ENCODE peak calls at places on chromosomes 16 and 17, in eight cellular contexts. I is CD8-positive, alpha-beta T cell; H is ascending aorta; T is left ventricle myocardium inferior; X is cardiac muscle cell; K is colonic mucosa; G is suprapubic skin; Y is thoracic aorta. V is an unnamed sample. For H3K27me3, the result is how much of the 10 kb centered on the place peaks cover.

GRCh38 chr17:30173649-30174048 is 57.0 kb downstream of the NSRP1 start:
- DNase-seq in Y (no peak), G (no peak), H (no peak), X (no peak), I (no peak), K (no peak), T (no peak), V (no peak)

GRCh38 chr16:70163596-70163995 is 10.0 kb upstream of the CLEC18C start:
- DNase-seq in G (peak), T (no peak), X (no peak), K (no peak), H (no peak), Y (no peak), I (no peak), V (no peak)

GRCh38 chr17:55635253-55635766 is 87.4 kb downstream of the TMEM100 start:
- DNase-seq in G (no peak), X (no peak), H (no peak), I (no peak), T (no peak), Y (no peak), K (no peak), V (no peak)

GRCh38 chr17:63918305-63918704 is 334 bp downstream of the GH1 start:
- DNase-seq in G (no peak), K (no peak), I (no peak), T (no peak), H (no peak), Y (no peak), X (no peak), V (no peak)

GRCh38 chr16:56246051-56246817 is 54.9 kb downstream of the GNAO1 start:
- DNase-seq in X (peak), H (no peak), G (no peak), I (no peak), K (no peak), T (no peak), Y (no peak), V (peak)

GRCh38 chr17:2054740-2055493 is at the start of gene HIC1:
- DNase-seq in G (peak), I (peak), Y (no peak), T (peak), K (peak), H (peak), X (peak), V (no peak)

GRCh38 chr16:58756650-58757332 is 22.7 kb upstream of the GOT2 start:
- DNase-seq in I (no peak), Y (no peak), G (no peak), K (no peak), H (no peak), X (no peak), T (no peak), V (no peak)

GRCh38 chr17:81483085-81483861 is 29.3 kb downstream of the ACTG1 start:
- DNase-seq in H (no peak), T (peak), G (no peak), K (peak), I (peak), Y (no peak), X (no peak), V (peak)

GRCh38 chr17:81328489-81328888 is 33.4 kb upstream of the SLC38A10 start:
- DNase-seq in G (no peak), K (no peak), I (no peak), Y (no peak), T (no peak), X (no peak), H (no peak), V (no peak)

GRCh38 chr17:42937712-42938596 is 26.3 kb downstream of the AARSD1 start:
- DNase-seq in H (no peak), X (peak), T (no peak), Y (no peak), K (peak), G (no peak), I (peak), V (no peak)

GRCh38 chr17:73192219-73192893 is 499 bp upstream of the COG1 start:
- DNase-seq in T (peak), K (peak), I (peak), Y (no peak), X (peak), H (peak), G (peak), V (peak)

GRCh38 chr17:73188011-73188410 is 4.8 kb upstream of the COG1 start:
- DNase-seq in I (no peak), K (no peak), Y (no peak), X (no peak), G (no peak), T (no peak), H (no peak), V (no peak)

GRCh38 chr17:73191443-73192218 is 1.2 kb upstream of the COG1 start:
- DNase-seq in I (peak), X (peak), G (no peak), H (peak), T (peak), Y (no peak), K (peak), V (no peak)

GRCh38 chr17:73187203-73187769 is 5.6 kb upstream of the COG1 start:
- DNase-seq in I (no peak), K (peak), T (no peak), H (no peak), Y (no peak), G (no peak), X (no peak), V (no peak)

GRCh38 chr17:73189417-73190099 is 3.3 kb upstream of the COG1 start:
- DNase-seq in I (no peak), Y (no peak), H (no peak), K (no peak), X (peak), G (no peak), T (no peak), V (no peak)
- TF ChIP-seq CTCF in I (no peak), Y (no peak), H (no peak), K (peak), X (peak), G (no peak), T (peak), V (peak)

GRCh38 chr17:57772774-57773173 is 27.7 kb upstream of the CCDC182 start:
- DNase-seq in I (no peak), T (no peak), X (no peak), G (no peak), Y (no peak), K (no peak), H (no peak), V (no peak)
- H3K27me3 ChIP-seq in I (under half), T (under half), X (under half), G (under half), Y (under half), K (under half), H (under half), V (under half)

DNA sequence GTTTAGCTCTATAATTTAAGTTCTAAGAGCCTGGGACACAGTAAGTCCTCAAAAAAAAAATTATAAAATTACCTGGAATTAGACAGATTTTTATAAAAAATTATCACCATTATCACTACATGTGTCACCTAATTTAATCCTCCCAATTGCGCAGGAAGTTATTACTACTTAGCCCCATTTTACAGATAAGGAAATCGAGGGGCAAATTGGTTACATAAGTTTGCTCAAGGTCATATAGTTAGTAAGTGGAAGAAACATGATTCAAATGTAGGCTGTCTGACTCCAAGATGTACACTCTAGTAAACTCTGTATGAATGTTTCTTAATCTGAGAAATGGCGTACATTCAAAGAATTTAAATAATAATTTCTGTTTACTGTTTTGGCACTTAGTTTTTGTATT is 2.6 kb downstream of the AATF start:
- DNase-seq in T (no peak), K (no peak), G (no peak), H (no peak), I (no peak), X (no peak), Y (no peak), V (no peak)
- H3K4me3 ChIP-seq in T (no peak), K (no peak), G (no peak), H (no peak), I (no peak), X (no peak), Y (no peak), V (no peak)

GRCh38 chr16:68436581-68436980 is 11.7 kb downstream of the SMPD3 start:
- DNase-seq in T (no peak), Y (no peak), H (no peak), G (no peak), I (no peak), K (no peak), X (no peak), V (no peak)
- TF ChIP-seq CTCF in T (no peak), Y (no peak), H (no peak), G (no peak), I (no peak), K (no peak), X (peak), V (no peak)

GRCh38 chr16:49271363-49271762 is 10.3 kb downstream of the CBLN1 start:
- DNase-seq in K (no peak), H (no peak), T (no peak), X (no peak), Y (no peak), I (no peak), G (no peak), V (no peak)

GRCh38 chr16:49276646-49277385 is 4.8 kb downstream of the CBLN1 start:
- DNase-seq in T (no peak), K (no peak), I (no peak), X (no peak), H (no peak), Y (no peak), G (no peak), V (no peak)

GRCh38 chr16:49275870-49276269 is 5.8 kb downstream of the CBLN1 start:
- DNase-seq in G (no peak), I (no peak), K (no peak), T (no peak), Y (no peak), H (no peak), X (no peak), V (no peak)

GRCh38 chr16:49274936-49275730 is 6.5 kb downstream of the CBLN1 start:
- DNase-seq in H (no peak), X (no peak), I (no peak), Y (no peak), K (no peak), G (no peak), T (no peak), V (no peak)

DNA sequence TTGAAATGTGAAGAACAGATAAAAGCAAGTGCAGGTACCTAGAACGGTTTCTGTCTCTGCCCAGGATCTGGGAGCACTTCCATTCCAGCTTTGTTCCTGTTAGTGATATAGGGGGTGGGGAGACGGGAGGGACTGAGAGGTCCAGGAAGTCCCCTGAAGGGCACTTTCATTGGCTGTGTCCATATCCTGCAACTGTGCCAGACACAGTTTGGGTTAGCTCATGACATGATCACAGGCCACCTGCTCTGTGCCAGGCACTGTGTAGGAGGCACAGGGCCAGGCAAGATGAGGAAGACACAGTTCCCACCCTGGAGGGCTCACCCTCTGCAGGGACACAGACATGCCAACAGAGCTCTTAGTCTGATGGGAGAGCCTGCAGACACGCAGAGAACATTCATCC is 7.9 kb downstream of the CBLN1 start:
- DNase-seq in H (no peak), T (no peak), K (no peak), I (no peak), Y (no peak), X (no peak), G (no peak), V (no peak)
- H3K27me3 ChIP-seq in H (under half), T (half or more), K (under half), I (under half), Y (under half), X (half or more), G (half or more), V (half or more)

GRCh38 chr17:77408284-77408683 is 267.5 kb downstream of the SEC14L1 start:
- DNase-seq in Y (no peak), H (no peak), K (no peak), I (no peak), G (no peak), X (no peak), T (no peak), V (no peak)

GRCh38 chr17:77405867-77406513 is 265.2 kb downstream of the SEC14L1 start:
- DNase-seq in T (no peak), I (no peak), H (no peak), G (no peak), X (no peak), K (no peak), Y (no peak), V (no peak)

GRCh38 chr17:77404812-77405581 is 264.2 kb downstream of the SEC14L1 start:
- DNase-seq in T (peak), I (peak), Y (no peak), H (peak), G (no peak), K (peak), X (no peak), V (no peak)

GRCh38 chr17:77409282-77410161 is 268.8 kb downstream of the SEC14L1 start:
- DNase-seq in K (peak), G (no peak), T (peak), I (no peak), H (peak), X (peak), Y (peak), V (no peak)

DNA sequence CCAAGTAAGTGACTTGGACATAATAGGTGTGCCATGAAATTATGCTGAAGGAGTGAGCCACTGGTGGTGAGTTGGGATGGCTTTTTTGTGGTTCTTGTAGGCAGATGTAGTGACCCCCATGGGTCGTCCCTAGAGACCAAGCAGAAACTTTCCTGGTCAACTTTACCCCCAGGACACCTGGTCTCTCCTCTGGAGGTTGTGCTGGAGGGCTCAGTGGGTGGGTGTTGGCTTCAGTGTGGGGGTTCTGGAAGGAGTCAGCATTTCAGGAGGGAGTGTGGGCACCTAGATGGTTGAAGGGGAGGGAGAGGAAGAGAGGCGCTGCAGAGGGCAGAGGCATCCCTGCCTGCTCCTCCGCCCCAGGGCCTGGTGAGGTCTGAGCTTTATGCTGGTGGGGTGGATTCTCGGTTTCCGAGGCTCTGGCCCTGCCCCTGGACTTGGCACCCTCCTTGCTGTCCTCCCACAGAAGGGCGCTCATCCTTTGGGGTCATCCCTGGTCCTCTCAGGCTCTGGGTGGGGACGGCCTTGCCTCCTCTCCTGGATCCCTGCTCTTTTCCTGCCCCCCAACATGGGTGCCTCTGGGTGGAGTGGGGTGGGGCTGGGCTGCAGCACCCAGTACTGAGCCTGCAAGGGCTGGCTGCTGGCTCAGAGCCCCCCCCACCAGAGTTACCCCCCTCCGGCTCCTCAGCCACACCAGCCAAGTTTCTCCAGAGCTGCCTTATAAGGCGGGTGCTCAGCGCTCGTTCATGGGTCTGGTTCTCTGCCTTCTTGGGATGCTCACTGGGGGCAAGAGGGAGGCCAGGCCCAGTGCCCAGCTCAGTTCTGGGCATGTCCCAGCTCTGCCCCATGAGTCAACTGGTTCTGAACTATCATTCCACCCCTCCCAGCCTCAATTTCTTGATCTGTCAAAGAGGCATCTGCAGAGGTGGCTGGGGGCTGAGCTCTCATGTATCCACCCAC is 266.8 kb downstream of the SEC14L1 start:
- DNase-seq in I (no peak), K (no peak), X (no peak), H (peak), G (no peak), T (no peak), Y (no peak), V (no peak)
- H3K4me3 ChIP-seq in I (peak), K (no peak), X (no peak), H (no peak), G (no peak), T (no peak), Y (no peak), V (no peak)

GRCh38 chr16:16075463-16076399 is 126.3 kb downstream of the ABCC1 start:
- DNase-seq in G (peak), Y (no peak), H (peak), X (no peak), I (no peak), T (peak), K (peak), V (no peak)

GRCh38 chr16:16071631-16072244 is 122.3 kb downstream of the ABCC1 start:
- DNase-seq in K (no peak), Y (no peak), G (no peak), I (no peak), T (peak), H (no peak), X (peak), V (no peak)

GRCh38 chr16:16076400-16076901 is 127.0 kb downstream of the ABCC1 start:
- DNase-seq in K (no peak), H (no peak), Y (no peak), T (no peak), X (no peak), I (no peak), G (no peak), V (no peak)

DNA sequence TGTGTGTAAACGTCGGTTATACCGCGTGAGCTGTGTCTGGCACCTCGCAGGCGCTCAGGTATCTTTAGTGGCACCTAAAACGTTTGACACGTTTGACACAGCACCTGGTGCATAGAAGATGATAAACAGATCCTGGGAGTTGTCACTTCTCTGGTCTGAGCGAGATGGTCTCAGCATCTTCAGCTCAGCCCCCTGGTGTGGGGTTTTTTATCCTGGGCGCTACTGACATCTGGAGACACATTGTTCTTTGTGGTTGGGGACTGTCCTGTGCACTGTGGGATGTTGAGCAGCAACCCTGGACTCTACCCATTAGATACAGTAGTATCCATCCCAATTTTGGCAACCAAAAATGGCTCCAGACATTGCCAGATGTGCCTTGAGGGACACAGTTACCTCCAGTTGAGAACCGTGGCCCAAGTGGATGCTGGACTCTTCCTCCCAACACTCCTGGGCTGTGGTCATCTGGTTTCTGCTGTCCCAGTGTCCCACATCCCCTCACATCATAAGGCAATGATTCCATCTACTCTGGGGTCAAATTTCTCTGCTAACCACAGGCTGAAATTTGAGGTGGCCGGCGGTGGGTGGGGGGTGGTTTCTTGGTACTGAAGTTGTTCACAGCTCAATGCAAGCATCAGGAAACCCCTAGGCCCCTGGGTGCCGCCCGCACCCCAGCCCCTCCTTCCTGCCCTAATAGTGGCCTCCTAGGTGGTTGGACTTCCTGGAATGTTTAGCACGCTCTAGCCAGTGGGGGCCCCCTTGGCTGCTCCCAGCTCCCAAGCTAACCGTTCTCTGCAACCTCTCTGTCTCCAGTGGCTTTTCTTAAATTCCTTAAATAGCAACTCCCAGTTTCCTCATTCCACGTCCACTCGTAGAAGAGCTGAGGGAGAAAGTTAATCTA is 124.7 kb downstream of the ABCC1 start:
- DNase-seq in G (no peak), X (peak), I (no peak), T (no peak), H (no peak), Y (no peak), K (no peak), V (no peak)
- TF ChIP-seq CTCF in G (no peak), X (peak), I (no peak), T (no peak), H (no peak), Y (no peak), K (no peak), V (no peak)

GRCh38 chr16:86494039-86494564 is 16.2 kb upstream of the FOXF1 start:
- DNase-seq in X (no peak), T (no peak), H (no peak), Y (no peak), K (no peak), G (no peak), I (no peak), V (no peak)
- H3K27me3 ChIP-seq in X (half or more), T (half or more), H (under half), Y (under half), K (under half), G (half or more), I (under half), V (half or more)

GRCh38 chr16:49491736-49492089 is 118.1 kb downstream of the C16orf78 start:
- DNase-seq in Y (no peak), H (peak), X (peak), K (no peak), T (peak), G (peak), I (no peak), V (peak)
- H3K4me3 ChIP-seq in Y (peak), H (peak), X (no peak), K (no peak), T (peak), G (peak), I (no peak), V (no peak)

V was measured in RWPE2.